ENCODE peak calls at places on chromosomes 11 and 22, in four cellular contexts. R is HepG2, Y is K562, O is A549. P is an unnamed sample.

GRCh38 chr11:266676-267439 is 11.3 kb upstream of the NLRP6 start:
- DNase-seq in R (no peak), O (no peak), Y (peak), P (no peak)

GRCh38 chr11:73582636-73583035 is 15.3 kb downstream of the FAM168A start:
- DNase-seq in R (no peak), Y (no peak), O (no peak), P (no peak)

GRCh38 chr11:818396-819128 is at the start of gene PNPLA2:
- DNase-seq in O (no peak), R (peak), Y (no peak), P (peak)

GRCh38 chr11:57568330-57568766 is 876 bp upstream of the UBE2L6 start:
- DNase-seq in Y (peak), O (no peak), R (peak), P (no peak)

GRCh38 chr22:44587004-44587793 is 89.2 kb upstream of the RTL6 start:
- DNase-seq in R (no peak), Y (no peak), O (no peak), P (no peak)

GRCh38 chr11:17927643-17928343 is 85.1 kb downstream of the SERGEF start:
- DNase-seq in Y (no peak), O (no peak), R (no peak), P (no peak)

GRCh38 chr11:50098186-50098725 is 65.6 kb downstream of the OR4C45 start:
- DNase-seq in O (no peak), Y (no peak), R (no peak), P (no peak)

GRCh38 chr11:27443746-27444465 is 28.7 kb downstream of the LGR4 start:
- DNase-seq in O (no peak), R (no peak), Y (no peak), P (no peak)

GRCh38 chr11:104148074-104148473 is 15.9 kb downstream of the PDGFD start:
- DNase-seq in Y (no peak), O (no peak), R (no peak), P (no peak)

GRCh38 chr11:93908689-93909088 is 58.3 kb upstream of the VSTM5 start:
- DNase-seq in O (no peak), Y (no peak), R (no peak), P (no peak)

GRCh38 chr22:20650294-20651207 is 123.4 kb upstream of the SERPIND1 start:
- DNase-seq in O (no peak), R (no peak), Y (no peak), P (no peak)

GRCh38 chr11:73661035-73661628 is 14.8 kb downstream of the PLEKHB1 start:
- DNase-seq in R (no peak), O (peak), Y (peak), P (peak)

GRCh38 chr11:87235366-87235765 is 197.6 kb downstream of the TMEM135 start:
- DNase-seq in Y (no peak), O (no peak), R (no peak), P (no peak)

GRCh38 chr11:9095421-9095820 is 4.0 kb upstream of the SCUBE2 start:
- DNase-seq in Y (peak), O (no peak), R (no peak), P (peak)

GRCh38 chr22:21865041-21865440 is 2.4 kb downstream of the MAPK1 start:
- DNase-seq in R (no peak), Y (peak), O (no peak), P (no peak)

GRCh38 chr11:69104856-69105395 is 50.8 kb upstream of the SMIM38 start:
- DNase-seq in O (no peak), R (no peak), Y (no peak), P (no peak)

GRCh38 chr11:122601131-122602125 is 54.1 kb upstream of the UBASH3B start:
- DNase-seq in O (peak), Y (no peak), R (peak), P (no peak)

GRCh38 chr22:36643033-36643432 is 60.5 kb downstream of the CACNG2 start:
- DNase-seq in O (no peak), R (no peak), Y (no peak), P (no peak)

GRCh38 chr11:34174411-34175041 is 69.1 kb downstream of the NAT10 start:
- DNase-seq in Y (peak), O (peak), R (peak), P (peak)

GRCh38 chr11:118410055-118410745 is 8.8 kb downstream of the ATP5MG start:
- DNase-seq in R (no peak), Y (no peak), O (no peak), P (no peak)
- TF ChIP-seq NR3C1 in R (no peak), Y (no peak), O (no peak), P (no peak)

GRCh38 chr11:58576792-58577440 is 1.3 kb upstream of the LPXN start:
- DNase-seq in O (no peak), R (peak), Y (peak), P (no peak)

GRCh38 chr11:58574851-58575250 is 805 bp downstream of the LPXN start:
- DNase-seq in O (no peak), Y (no peak), R (no peak), P (no peak)

GRCh38 chr11:58575377-58576020 is at the start of gene LPXN:
- DNase-seq in O (no peak), R (no peak), Y (no peak), P (no peak)

GRCh38 chr11:58577441-58578135 is 1.3 kb upstream of the ZFP91 start:
- DNase-seq in O (no peak), R (peak), Y (no peak), P (no peak)

GRCh38 chr11:58573451-58574104 is 2.1 kb downstream of the LPXN start:
- DNase-seq in O (peak), Y (no peak), R (no peak), P (no peak)
- TF ChIP-seq NR3C1 in O (no peak), Y (no peak), R (no peak), P (no peak)

DNA sequence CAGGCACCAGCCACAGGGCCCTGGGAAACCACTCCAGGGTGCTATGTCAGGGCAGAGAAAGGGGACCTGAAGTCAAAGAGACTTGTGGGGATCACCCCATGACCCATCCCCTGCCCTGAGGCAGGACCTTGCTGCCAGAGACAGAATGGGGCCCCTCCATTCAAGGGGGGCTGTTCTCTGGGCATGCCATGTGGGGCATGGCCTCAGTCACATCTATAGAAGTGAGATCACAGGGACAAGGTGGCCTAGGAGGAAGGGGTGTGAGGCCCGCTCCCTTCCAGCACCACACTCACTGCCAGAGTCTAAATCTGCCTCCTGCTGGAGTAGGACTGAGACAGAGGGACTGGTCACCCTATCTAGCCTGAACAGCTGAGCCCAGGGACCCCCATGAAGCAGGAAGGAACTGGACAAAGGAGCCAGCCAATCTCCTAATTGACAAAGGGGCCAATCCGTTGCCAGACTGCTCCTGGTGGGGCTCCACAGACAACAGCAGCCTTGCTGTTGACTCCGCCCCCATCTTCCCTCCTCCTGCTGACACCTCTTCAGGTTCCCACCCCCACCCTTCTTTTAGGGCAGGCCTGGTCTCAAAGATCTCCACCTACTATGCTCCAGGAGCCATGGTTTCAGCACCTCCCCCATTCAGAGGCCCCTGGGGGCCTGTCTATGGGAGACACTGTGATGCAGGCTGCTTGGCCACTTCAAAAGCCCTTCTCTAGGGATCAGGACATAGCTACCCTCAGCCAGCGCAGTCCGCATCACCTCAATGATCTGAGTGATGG is 26.0 kb downstream of the NEAT1 start:
- DNase-seq in O (no peak), Y (peak), R (no peak), P (no peak)
- TF ChIP-seq NR3C1 in O (no peak), Y (no peak), R (no peak), P (no peak)

GRCh38 chr11:114354076-114354475 is 46.2 kb downstream of the C11orf71 start:
- DNase-seq in R (no peak), Y (no peak), O (no peak), P (no peak)
- TF ChIP-seq NR3C1 in R (no peak), Y (no peak), O (no peak), P (no peak)

DNA sequence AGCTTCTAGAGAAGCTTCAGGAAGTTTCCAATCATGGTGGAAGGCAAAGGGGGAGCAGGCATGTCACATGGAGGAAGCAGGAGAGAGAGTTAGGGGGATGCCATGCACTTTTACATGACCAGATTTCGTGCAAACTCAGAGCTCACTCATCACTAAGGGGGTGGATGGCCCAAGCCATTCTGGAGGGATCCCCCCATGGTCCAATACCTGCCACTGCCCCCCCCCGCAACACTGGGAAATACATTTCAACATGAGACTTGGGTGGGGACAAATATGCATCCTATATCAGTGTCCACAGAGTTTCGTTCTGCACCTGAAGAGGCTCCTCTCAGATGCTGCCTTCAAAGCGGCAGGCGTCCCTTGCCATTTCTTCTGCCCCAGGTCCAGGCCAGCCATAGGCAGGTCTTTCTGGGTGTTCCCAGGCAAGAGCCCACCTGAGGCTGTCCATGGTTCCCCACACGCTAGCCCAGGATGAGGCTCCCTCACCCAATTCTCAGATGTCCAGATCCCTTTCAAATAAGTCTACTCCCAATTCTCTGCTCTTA is 1344.3 kb downstream of the TBC1D22A start:
- DNase-seq in R (no peak), O (no peak), Y (no peak), P (no peak)
- TF ChIP-seq NR3C1 in R (no peak), O (no peak), Y (no peak), P (no peak)

GRCh38 chr22:29300807-29301601 is 5.4 kb upstream of the GAS2L1 start:
- DNase-seq in R (no peak), Y (no peak), O (no peak), P (no peak)
- TF ChIP-seq NR3C1 in R (no peak), Y (no peak), O (no peak), P (no peak)

DNA sequence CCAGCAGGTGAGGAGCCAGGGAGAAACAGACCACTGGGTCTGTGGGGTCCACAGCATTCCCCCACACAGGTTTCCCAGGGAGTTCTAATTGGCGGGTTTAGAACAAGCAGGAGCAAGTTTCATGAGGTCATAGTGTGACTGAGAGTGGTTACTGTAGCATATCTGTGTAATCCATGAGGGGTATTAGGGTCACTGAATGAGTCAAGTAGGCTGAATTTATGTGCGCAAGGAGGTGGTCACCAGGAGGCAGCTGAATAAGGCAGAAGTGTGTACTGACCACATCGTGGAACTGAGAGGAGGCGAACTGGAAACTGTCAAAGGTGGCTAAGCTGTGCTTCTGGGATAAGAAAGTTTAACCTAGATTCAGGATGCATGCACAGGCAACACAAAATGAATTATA is 876.0 kb downstream of the METTL15 start:
- DNase-seq in R (no peak), Y (no peak), O (no peak), P (no peak)
- TF ChIP-seq NR3C1 in R (no peak), Y (no peak), O (no peak), P (no peak)

GRCh38 chr22:22915670-22916035 is 28.0 kb downstream of the IGLL5 start:
- DNase-seq in Y (no peak), O (no peak), R (no peak), P (no peak)
- TF ChIP-seq NR3C1 in Y (no peak), O (no peak), R (no peak), P (no peak)

P was measured in WTC11.